ENCODE peak calls at places on chromosome 2, in eight cellular contexts. E is right atrium auricular region, G is SK-N-SH, W is RWPE2, D is brain microvascular endothelial cell, F is prostate gland, H is GM12864, R is tibial artery. O is an unnamed sample.

GRCh38 chr2:119247844-119248271 is 24.2 kb downstream of the STEAP3 start:
- DNase-seq in E (no peak), G (no peak), W (no peak), D (no peak), F (no peak), H (no peak), R (peak; percentile 44), O (no peak)

GRCh38 chr2:46385786-46386577 is 88.8 kb downstream of the EPAS1 start:
- DNase-seq in E (no peak), G (no peak), W (no peak), D (no peak), F (no peak), H (no peak), R (no peak), O (no peak)

GRCh38 chr2:6103949-6104348 is 411.8 kb downstream of the SOX11 start:
- DNase-seq in E (no peak), G (no peak), W (no peak), D (no peak), F (no peak), H (peak; percentile 0), R (no peak), O (peak; percentile 22)

GRCh38 chr2:15038373-15039364 is 406.2 kb downstream of the LRATD1 start:
- DNase-seq in E (no peak), G (no peak), W (no peak), D (no peak), F (no peak), H (no peak), R (no peak), O (no peak)

GRCh38 chr2:134173338-134174016 is 80.4 kb upstream of the MGAT5 start:
- DNase-seq in E (peak; percentile 60), G (no peak), W (no peak), D (no peak), F (peak; percentile 36), H (no peak), R (no peak), O (peak; percentile 75)

GRCh38 chr2:126649101-126649500 is 6.9 kb upstream of the GYPC start:
- DNase-seq in E (no peak), G (no peak), W (no peak), D (no peak), F (no peak), H (no peak), R (no peak), O (no peak)

GRCh38 chr2:36667931-36668330 is 28.6 kb upstream of the VIT start:
- DNase-seq in E (no peak), G (no peak), W (no peak), D (no peak), F (no peak), H (no peak), R (no peak), O (no peak)

GRCh38 chr2:226892729-226893128 is 56.9 kb downstream of the RHBDD1 start:
- DNase-seq in E (no peak), G (no peak), W (no peak), D (no peak), F (no peak), H (no peak), R (no peak), O (no peak)

GRCh38 chr2:188452084-188452483 is 160.4 kb downstream of the GULP1 start:
- DNase-seq in E (no peak), G (peak; percentile 7), W (no peak), D (no peak), F (no peak), H (no peak), R (no peak), O (no peak)

GRCh38 chr2:164110518-164110917 is 374.7 kb upstream of the FIGN start:
- DNase-seq in E (no peak), G (no peak), W (no peak), D (no peak), F (no peak), H (no peak), R (no peak), O (no peak)

GRCh38 chr2:218859556-218859993 is at the start of gene WNT6:
- DNase-seq in E (no peak), G (peak; percentile 78), W (no peak), D (no peak), F (no peak), H (no peak), R (peak; percentile 40), O (no peak)

GRCh38 chr2:137942037-137942784 is 22.1 kb upstream of the HNMT start:
- DNase-seq in E (no peak), G (no peak), W (no peak), D (no peak), F (no peak), H (no peak), R (no peak), O (no peak)

DNA sequence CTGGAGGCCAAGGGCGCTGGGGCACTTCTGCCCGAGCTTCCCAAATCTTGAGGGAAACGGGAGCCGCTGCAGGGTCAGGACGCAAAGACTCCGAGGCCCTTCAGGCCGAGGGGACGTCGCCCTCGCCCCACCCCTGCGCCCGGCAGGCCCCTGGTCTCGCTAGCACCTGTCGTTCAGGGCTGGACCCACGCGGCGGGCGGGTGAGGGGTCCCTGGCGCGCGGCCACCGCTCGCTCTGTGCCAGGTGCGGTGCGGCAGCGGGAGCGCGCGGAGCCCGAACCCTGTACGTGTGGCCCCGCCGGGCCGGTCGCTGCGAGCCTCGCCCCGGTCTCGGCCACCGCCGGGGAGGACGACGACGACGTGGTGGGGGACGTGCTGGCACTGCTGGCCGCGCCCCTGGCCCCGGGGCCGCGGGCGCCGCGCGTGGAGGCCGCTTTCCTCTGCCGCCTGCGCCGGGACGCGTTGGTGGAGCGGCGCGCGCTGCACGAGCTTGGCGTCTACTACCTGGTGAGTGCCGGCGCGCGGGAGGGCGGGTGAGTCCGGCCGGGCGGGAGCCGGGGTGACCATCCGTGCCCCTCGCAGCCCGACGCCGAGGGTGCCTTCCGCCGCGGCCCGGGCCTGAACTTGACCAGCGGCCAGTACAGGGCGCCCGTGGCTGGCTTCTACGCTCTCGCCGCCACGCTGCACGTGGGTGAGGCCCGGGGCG is 4.9 kb downstream of the ERFE start:
- DNase-seq in E (no peak), G (peak; percentile 69), W (peak; percentile 57), D (no peak), F (no peak), H (no peak), R (no peak), O (no peak)
- H3K4me3 ChIP-seq in E (peak overlapping the region; percentile 32), G (no peak overlapping the region), W (peak overlapping the region; percentile 9), D (peak overlapping the region; percentile 38), F (peak overlapping the region; percentile 20), H (no peak overlapping the region), R (peak overlapping the region; percentile 17), O (no peak overlapping the region)

GRCh38 chr2:236119003-236119402 is 49.2 kb downstream of the GBX2 start:
- DNase-seq in E (no peak), G (no peak), W (no peak), D (no peak), F (no peak), H (no peak), R (no peak), O (no peak)

GRCh38 chr2:236119476-236119875 is 48.7 kb downstream of the GBX2 start:
- DNase-seq in E (no peak), G (no peak), W (no peak), D (no peak), F (no peak), H (no peak), R (no peak), O (no peak)

GRCh38 chr2:236117396-236117795 is 50.8 kb downstream of the GBX2 start:
- DNase-seq in E (no peak), G (no peak), W (no peak), D (no peak), F (no peak), H (no peak), R (no peak), O (no peak)

GRCh38 chr2:236120006-236120740 is 48.0 kb downstream of the GBX2 start:
- DNase-seq in E (no peak), G (no peak), W (no peak), D (no peak), F (no peak), H (no peak), R (no peak), O (no peak)

DNA sequence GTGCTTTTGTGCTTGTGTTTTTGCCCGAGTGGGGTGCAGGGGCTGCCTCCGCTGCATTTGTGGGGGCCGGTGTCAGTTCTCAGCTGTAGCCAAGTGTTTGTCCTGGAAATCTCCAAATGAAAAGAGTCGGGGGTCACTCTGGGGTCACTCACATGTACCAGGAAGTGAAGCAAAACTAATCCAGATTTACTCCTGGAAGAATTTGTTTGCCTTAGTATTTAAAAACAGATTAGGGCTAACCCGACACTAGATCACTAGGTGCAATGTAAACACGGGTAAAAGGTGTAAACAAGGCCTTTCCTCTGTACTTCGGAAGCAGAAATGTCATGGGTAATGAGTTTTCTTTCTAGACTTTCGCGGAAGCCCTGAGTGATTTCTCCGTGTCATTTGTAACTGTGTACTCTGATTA is 50.3 kb downstream of the GBX2 start:
- DNase-seq in E (no peak), G (no peak), W (no peak), D (no peak), F (no peak), H (no peak), R (no peak), O (no peak)
- H3K4me3 ChIP-seq in E (no peak overlapping the region), G (no peak overlapping the region), W (no peak overlapping the region), D (no peak overlapping the region), F (no peak overlapping the region), H (no peak overlapping the region), R (no peak overlapping the region), O (no peak overlapping the region)

GRCh38 chr2:117980783-117981676 is 32.8 kb downstream of the CCDC93 start:
- DNase-seq in E (no peak), G (no peak), W (no peak), D (peak; percentile 77), F (no peak), H (no peak), R (no peak), O (no peak)

GRCh38 chr2:117981810-117982209 is 32.1 kb downstream of the CCDC93 start:
- DNase-seq in E (no peak), G (no peak), W (no peak), D (no peak), F (no peak), H (no peak), R (no peak), O (no peak)

GRCh38 chr2:117977696-117978095 is 36.2 kb downstream of the CCDC93 start:
- DNase-seq in E (no peak), G (no peak), W (no peak), D (peak; percentile 36), F (no peak), H (no peak), R (no peak), O (no peak)

GRCh38 chr2:117980381-117980780 is 33.5 kb downstream of the CCDC93 start:
- DNase-seq in E (no peak), G (no peak), W (no peak), D (peak; percentile 53), F (no peak), H (no peak), R (no peak), O (no peak)

DNA sequence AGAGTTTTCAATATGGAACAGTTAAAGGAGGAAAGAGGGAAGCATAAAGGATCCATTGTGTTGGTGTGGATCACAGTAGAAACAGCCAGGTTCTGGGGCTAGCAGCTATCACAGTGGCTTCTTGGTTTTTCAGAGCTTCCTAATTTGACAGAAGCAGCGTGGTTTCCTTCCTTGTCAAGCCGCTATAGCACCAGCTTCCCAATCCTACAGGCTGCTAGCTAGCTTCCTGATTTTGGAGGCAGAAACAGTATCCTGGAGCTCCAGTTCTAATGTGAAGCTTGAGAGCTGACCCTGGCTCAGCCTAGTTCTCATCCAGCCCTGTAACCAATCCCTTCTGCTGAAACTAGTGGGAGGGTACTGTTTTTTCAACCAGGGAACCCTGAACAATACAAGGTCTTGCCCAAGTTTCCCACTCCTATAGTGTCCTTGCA is 33.9 kb downstream of the CCDC93 start:
- DNase-seq in E (no peak), G (no peak), W (no peak), D (peak; percentile 40), F (no peak), H (no peak), R (no peak), O (no peak)
- H3K4me3 ChIP-seq in E (no peak overlapping the region), G (no peak overlapping the region), W (no peak overlapping the region), D (no peak overlapping the region), F (no peak overlapping the region), H (no peak overlapping the region), R (no peak overlapping the region), O (no peak overlapping the region)

GRCh38 chr2:71071681-71072398 is 3.4 kb downstream of the NAGK start:
- DNase-seq in E (no peak), G (no peak), W (no peak), D (no peak), F (no peak), H (peak; percentile 88), R (no peak), O (peak; percentile 42)
- H3K4me3 ChIP-seq in E (no peak overlapping the region), G (no peak overlapping the region), W (no peak overlapping the region), D (no peak overlapping the region), F (no peak overlapping the region), H (peak overlapping the region; percentile 43), R (no peak overlapping the region), O (no peak overlapping the region)